ENCODE peak calls at places on chromosomes 5 and 9, in nine cellular contexts. X is lung; D is CD4-positive, CD25-positive, alpha-beta regulatory T cell; L is mammary epithelial cell; U is osteoblast; G is testis; M is ovary; Z is psoas muscle; Y is transverse colon. H is an unnamed sample.

GRCh38 chr9:112029921-112030444 is 133.4 kb downstream of the UGCG start:
- DNase-seq in X (no peak), D (no peak), L (peak; percentile 98), U (no peak), G (no peak), M (no peak), Z (no peak), Y (no peak), H (no peak)

GRCh38 chr5:88553926-88554325 is 285.3 kb upstream of the TMEM161B start:
- DNase-seq in X (no peak), D (no peak), L (no peak), U (no peak), G (no peak), M (no peak), Z (no peak), Y (no peak), H (no peak)

GRCh38 chr5:120017523-120017922 is 388.2 kb downstream of the FAM170A start:
- DNase-seq in X (no peak), D (no peak), L (peak; percentile 42), U (peak; percentile 22), G (no peak), M (no peak), Z (no peak), Y (no peak), H (no peak)

GRCh38 chr9:124385623-124386022 is 29.6 kb downstream of the PSMB7 start:
- DNase-seq in X (no peak), D (no peak), L (no peak), U (no peak), G (no peak), M (no peak), Z (no peak), Y (no peak), H (no peak)

GRCh38 chr9:103183569-103184191 is 188.5 kb downstream of the CYLC2 start:
- DNase-seq in X (no peak), D (no peak), L (peak; percentile 8), U (no peak), G (peak; percentile 80), M (peak; percentile 44), Z (no peak), Y (no peak), H (no peak)

GRCh38 chr5:108115673-108116072 is 266.2 kb downstream of the FBXL17 start:
- DNase-seq in X (no peak), D (no peak), L (no peak), U (no peak), G (no peak), M (no peak), Z (no peak), Y (no peak), H (no peak)

GRCh38 chr5:67129768-67130167 is 66.8 kb downstream of the CD180 start:
- DNase-seq in X (no peak), D (no peak), L (no peak), U (no peak), G (no peak), M (no peak), Z (no peak), Y (no peak), H (no peak)

GRCh38 chr5:58268263-58268662 is 191.6 kb downstream of the PLK2 start:
- DNase-seq in X (no peak), D (no peak), L (no peak), U (no peak), G (no peak), M (peak; percentile 42), Z (no peak), Y (no peak), H (no peak)

GRCh38 chr9:136105398-136106135 is 10.5 kb upstream of the NACC2 start:
- DNase-seq in X (no peak), D (no peak), L (no peak), U (peak; percentile 93), G (no peak), M (no peak), Z (peak; percentile 90), Y (no peak), H (no peak)

GRCh38 chr5:77483662-77484061 is 8.5 kb downstream of the WDR41 start:
- DNase-seq in X (no peak), D (no peak), L (no peak), U (no peak), G (no peak), M (no peak), Z (no peak), Y (no peak), H (no peak)

GRCh38 chr9:120153258-120153657 is 426.7 kb downstream of the CDK5RAP2 start:
- DNase-seq in X (no peak), D (no peak), L (no peak), U (no peak), G (no peak), M (no peak), Z (no peak), Y (no peak), H (no peak)

GRCh38 chr5:149271195-149271716 is 403 bp upstream of the AFAP1L1 start:
- DNase-seq in X (no peak), D (no peak), L (peak; percentile 29), U (no peak), G (peak; percentile 46), M (peak; percentile 23), Z (no peak), Y (no peak), H (no peak)

GRCh38 chr5:174945853-174946252 is 221.5 kb downstream of the MSX2 start:
- DNase-seq in X (no peak), D (no peak), L (no peak), U (no peak), G (no peak), M (no peak), Z (no peak), Y (no peak), H (no peak)

GRCh38 chr9:134716067-134716466 is 74.5 kb downstream of the COL5A1 start:
- DNase-seq in X (no peak), D (no peak), L (no peak), U (no peak), G (no peak), M (no peak), Z (no peak), Y (no peak), H (no peak)

GRCh38 chr5:115274584-115274983 is 11.9 kb upstream of the PGGT1B start:
- DNase-seq in X (no peak), D (no peak), L (no peak), U (no peak), G (no peak), M (no peak), Z (no peak), Y (no peak), H (no peak)

GRCh38 chr9:91273853-91274552 is 87.7 kb downstream of the AUH start:
- DNase-seq in X (no peak), D (no peak), L (peak; percentile 71), U (no peak), G (no peak), M (no peak), Z (no peak), Y (no peak), H (no peak)

GRCh38 chr9:91279296-91280204 is 82.2 kb downstream of the AUH start:
- DNase-seq in X (no peak), D (no peak), L (no peak), U (no peak), G (no peak), M (no peak), Z (no peak), Y (no peak), H (no peak)

GRCh38 chr9:91276513-91276912 is 85.2 kb downstream of the AUH start:
- DNase-seq in X (no peak), D (no peak), L (no peak), U (no peak), G (no peak), M (no peak), Z (no peak), Y (no peak), H (no peak)

GRCh38 chr9:91275641-91276040 is 86.1 kb downstream of the AUH start:
- DNase-seq in X (no peak), D (no peak), L (no peak), U (no peak), G (no peak), M (no peak), Z (no peak), Y (no peak), H (no peak)

GRCh38 chr9:91274950-91275349 is 86.8 kb downstream of the AUH start:
- DNase-seq in X (no peak), D (no peak), L (no peak), U (no peak), G (no peak), M (no peak), Z (no peak), Y (no peak), H (no peak)
- H3K27ac ChIP-seq in X (no peak overlapping the region), D (no peak overlapping the region), L (no peak overlapping the region), U (no peak overlapping the region), G (no peak overlapping the region), M (no peak overlapping the region), Z (no peak overlapping the region), Y (no peak overlapping the region), H (no peak overlapping the region)

GRCh38 chr9:85269811-85270210 is 471.9 kb downstream of the AGTPBP1 start:
- DNase-seq in X (no peak), D (no peak), L (no peak), U (no peak), G (no peak), M (no peak), Z (no peak), Y (no peak), H (no peak)
- H3K36me3 ChIP-seq in X (no peaks in the 10 kb centered on the region), D (no peaks in the 10 kb centered on the region), L (no peaks in the 10 kb centered on the region), U (no peaks in the 10 kb centered on the region), G (no peaks in the 10 kb centered on the region), M (no peaks in the 10 kb centered on the region), Z (no peaks in the 10 kb centered on the region), Y (no peaks in the 10 kb centered on the region), H (no peaks in the 10 kb centered on the region)

DNA sequence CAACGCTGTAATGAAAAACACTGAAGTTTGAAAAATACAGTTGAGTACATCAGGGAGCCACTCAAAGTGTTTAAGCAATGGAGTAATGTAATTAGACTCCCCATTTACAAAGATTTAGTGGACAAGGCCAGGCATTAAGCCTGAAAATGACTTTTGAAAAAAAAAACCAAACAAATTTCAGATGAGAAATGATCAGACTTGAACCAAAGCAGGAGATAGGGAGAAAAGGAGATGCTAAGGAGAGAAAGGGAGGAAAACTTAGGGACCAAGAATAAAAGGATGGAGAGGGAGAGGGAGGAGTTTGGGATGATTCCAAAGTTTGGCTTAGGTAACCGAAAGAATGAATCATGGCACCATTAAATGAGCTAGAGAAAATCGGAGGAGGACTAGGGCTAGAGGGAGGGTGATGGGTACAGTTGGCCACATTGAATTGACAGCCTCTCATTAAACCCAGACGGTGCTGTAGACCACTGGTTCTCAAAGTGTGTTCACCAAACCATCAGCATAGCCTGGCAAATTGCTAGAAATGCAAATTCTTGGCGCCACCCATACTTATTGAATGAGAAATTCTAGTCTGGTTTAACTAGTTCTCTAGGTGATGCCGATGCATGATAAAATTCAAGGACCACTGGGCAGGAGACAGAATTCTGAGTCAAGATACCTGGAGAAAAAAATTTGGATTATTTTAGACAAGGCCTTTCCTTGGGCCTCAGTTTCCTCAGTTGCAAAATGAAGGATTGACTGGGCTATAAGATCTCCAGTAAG is 6.2 kb upstream of the CPEB4 start:
- DNase-seq in X (no peak), D (no peak), L (peak; percentile 56), U (no peak), G (no peak), M (no peak), Z (no peak), Y (no peak), H (no peak)
- H3K4me1 ChIP-seq in X (peaks cover 6% of the 10 kb centered on the region), D (peaks cover 29% of the 10 kb centered on the region), L (peaks cover 27% of the 10 kb centered on the region), U (peaks cover 16% of the 10 kb centered on the region), G (peaks cover 9% of the 10 kb centered on the region), M (peaks cover 3% of the 10 kb centered on the region), Z (peaks cover 4% of the 10 kb centered on the region), Y (peaks cover 33% of the 10 kb centered on the region), H (no peaks in the 10 kb centered on the region)

DNA sequence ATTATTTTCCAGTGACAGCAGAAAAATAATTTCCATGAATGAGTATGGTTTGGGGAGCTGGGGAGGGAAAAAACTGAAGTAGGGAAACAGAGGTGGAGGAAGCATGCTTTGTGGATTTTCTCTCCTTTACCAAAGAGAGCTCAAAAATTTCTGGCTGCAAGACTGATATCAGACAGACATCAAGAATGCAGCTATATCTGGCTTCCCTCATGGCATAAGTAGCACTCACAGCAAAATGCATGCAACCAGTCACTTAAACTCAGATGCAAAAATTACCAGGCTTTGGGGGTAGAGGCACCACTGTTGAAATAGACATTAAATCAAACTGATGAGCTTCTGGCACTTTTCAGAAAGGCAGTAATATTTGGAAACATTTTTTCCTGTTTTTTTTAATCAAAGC is 196.9 kb downstream of the TSSK1B start:
- DNase-seq in X (no peak), D (no peak), L (no peak), U (no peak), G (no peak), M (no peak), Z (no peak), Y (no peak), H (no peak)
- H3K27ac ChIP-seq in X (no peak overlapping the region), D (no peak overlapping the region), L (no peak overlapping the region), U (no peak overlapping the region), G (no peak overlapping the region), M (no peak overlapping the region), Z (no peak overlapping the region), Y (no peak overlapping the region), H (no peak overlapping the region)

H was measured in aorta.